ENCODE peak calls at places on chromosomes 7 and 10, in four cellular contexts. One of them, this sample, is unnamed.
A peak's percentile ranks its signal among the peaks of the same experiment; 100 is the strongest.

GRCh38 chr10:50516161-50516560 is 107.6 kb downstream of the SGMS1 start:
- DNase-seq in M059J: no peak
- DNase-seq in nucleus accumbens: no peak
- DNase-seq in NCI-H1105: no peak
- DNase-seq in this sample: no peak

GRCh38 chr7:22094413-22095304 is 149.0 kb upstream of the CDCA7L start:
- DNase-seq in M059J: peak; percentile 25
- DNase-seq in nucleus accumbens: no peak
- DNase-seq in NCI-H1105: no peak
- DNase-seq in this sample: peak; percentile 46

GRCh38 chr10:94065344-94065743 is 71.6 kb downstream of the PLCE1 start:
- DNase-seq in M059J: no peak
- DNase-seq in nucleus accumbens: no peak
- DNase-seq in NCI-H1105: peak; percentile 40
- DNase-seq in this sample: no peak

GRCh38 chr10:116097239-116097751 is 175.7 kb downstream of the GFRA1 start:
- DNase-seq in M059J: no peak
- DNase-seq in nucleus accumbens: peak; percentile 32
- DNase-seq in NCI-H1105: no peak
- DNase-seq in this sample: no peak

GRCh38 chr7:135160858-135161653 is 9.5 kb downstream of the CYREN start:
- DNase-seq in M059J: no peak
- DNase-seq in nucleus accumbens: no peak
- DNase-seq in NCI-H1105: no peak
- DNase-seq in this sample: no peak

GRCh38 chr10:29415876-29416275 is 127.0 kb downstream of the LYZL1 start:
- DNase-seq in M059J: no peak
- DNase-seq in nucleus accumbens: no peak
- DNase-seq in NCI-H1105: no peak
- DNase-seq in this sample: no peak

GRCh38 chr7:132653364-132653930 is 77.2 kb upstream of the PLXNA4 start:
- DNase-seq in M059J: no peak
- DNase-seq in nucleus accumbens: no peak
- DNase-seq in NCI-H1105: no peak
- DNase-seq in this sample: no peak

GRCh38 chr10:22894714-22895113 is 33.1 kb upstream of the ARMC3 start:
- DNase-seq in M059J: peak; percentile 22
- DNase-seq in nucleus accumbens: no peak
- DNase-seq in NCI-H1105: no peak
- DNase-seq in this sample: no peak

GRCh38 chr10:7551289-7551688 is 115.5 kb downstream of the ITIH5 start:
- DNase-seq in M059J: no peak
- DNase-seq in nucleus accumbens: no peak
- DNase-seq in NCI-H1105: no peak
- DNase-seq in this sample: no peak

GRCh38 chr10:11773777-11774441 is 31.7 kb downstream of the ECHDC3 start:
- DNase-seq in M059J: no peak
- DNase-seq in nucleus accumbens: no peak
- DNase-seq in NCI-H1105: no peak
- DNase-seq in this sample: no peak

GRCh38 chr7:31633894-31634494 is 53.0 kb upstream of the PPP1R17 start:
- DNase-seq in M059J: peak; percentile 67
- DNase-seq in nucleus accumbens: peak; percentile 40
- DNase-seq in NCI-H1105: peak; percentile 37
- DNase-seq in this sample: peak; percentile 60

GRCh38 chr10:104043854-104044253 is 41.8 kb downstream of the COL17A1 start:
- DNase-seq in M059J: no peak
- DNase-seq in nucleus accumbens: no peak
- DNase-seq in NCI-H1105: no peak
- DNase-seq in this sample: no peak

GRCh38 chr7:31074403-31074802 is 22.3 kb downstream of the ADCYAP1R1 start:
- DNase-seq in M059J: no peak
- DNase-seq in nucleus accumbens: no peak
- DNase-seq in NCI-H1105: no peak
- DNase-seq in this sample: no peak

GRCh38 chr7:5667391-5667790 is 114.1 kb downstream of the RNF216 start:
- DNase-seq in M059J: no peak
- DNase-seq in nucleus accumbens: no peak
- DNase-seq in NCI-H1105: no peak
- DNase-seq in this sample: no peak

GRCh38 chr7:73356176-73356575 is 28.2 kb downstream of the FKBP6 start:
- DNase-seq in M059J: no peak
- DNase-seq in nucleus accumbens: no peak
- DNase-seq in NCI-H1105: no peak
- DNase-seq in this sample: no peak

GRCh38 chr7:103929808-103930415 is 59.5 kb downstream of the RELN start:
- DNase-seq in M059J: peak; percentile 50
- DNase-seq in nucleus accumbens: no peak
- DNase-seq in NCI-H1105: no peak
- DNase-seq in this sample: no peak

GRCh38 chr10:102616071-102616770 is 28.1 kb upstream of the TRIM8 start:
- DNase-seq in M059J: no peak
- DNase-seq in nucleus accumbens: no peak
- DNase-seq in NCI-H1105: no peak
- DNase-seq in this sample: no peak

GRCh38 chr10:13803566-13804554 is 217.1 kb downstream of the PRPF18 start:
- DNase-seq in M059J: peak; percentile 81
- DNase-seq in nucleus accumbens: no peak
- DNase-seq in NCI-H1105: no peak
- DNase-seq in this sample: no peak

GRCh38 chr7:96093435-96093834 is 228.5 kb downstream of the SLC25A13 start:
- DNase-seq in M059J: peak; percentile 92
- DNase-seq in nucleus accumbens: no peak
- DNase-seq in NCI-H1105: no peak
- DNase-seq in this sample: no peak

GRCh38 chr10:88117869-88118632 is 254.6 kb downstream of the PTEN start:
- DNase-seq in M059J: peak; percentile 25
- DNase-seq in nucleus accumbens: no peak
- DNase-seq in NCI-H1105: no peak
- DNase-seq in this sample: peak; percentile 0

GRCh38 chr7:29457565-29457971 is 106.1 kb upstream of the PRR15 start:
- DNase-seq in M059J: peak; percentile 47
- DNase-seq in nucleus accumbens: peak; percentile 32
- DNase-seq in NCI-H1105: peak; percentile 72
- DNase-seq in this sample: no peak

GRCh38 chr10:24680647-24681475 is 42.8 kb downstream of the ARHGAP21 start:
- DNase-seq in M059J: peak; percentile 3
- DNase-seq in nucleus accumbens: no peak
- DNase-seq in NCI-H1105: no peak
- DNase-seq in this sample: no peak

GRCh38 chr10:28991738-28992270 is 297.1 kb upstream of the LYZL1 start:
- DNase-seq in M059J: peak; percentile 52
- DNase-seq in nucleus accumbens: no peak
- DNase-seq in NCI-H1105: no peak
- DNase-seq in this sample: peak; percentile 33

GRCh38 chr10:126663880-126664279 is 6.6 kb downstream of the C10orf90 start:
- DNase-seq in M059J: peak; percentile 90
- DNase-seq in nucleus accumbens: no peak
- DNase-seq in NCI-H1105: no peak
- DNase-seq in this sample: no peak

GRCh38 chr7:26038201-26038990 is 113.6 kb upstream of the NFE2L3 start:
- DNase-seq in M059J: no peak
- DNase-seq in nucleus accumbens: peak; percentile 9
- DNase-seq in NCI-H1105: no peak
- DNase-seq in this sample: no peak

GRCh38 chr7:119681336-119681735 is 591.6 kb upstream of the KCND2 start:
- DNase-seq in M059J: no peak
- DNase-seq in nucleus accumbens: no peak
- DNase-seq in NCI-H1105: no peak
- DNase-seq in this sample: no peak

GRCh38 chr7:136018104-136018503 is 40.9 kb upstream of the MTPN start:
- DNase-seq in M059J: peak; percentile 38
- DNase-seq in nucleus accumbens: no peak
- DNase-seq in NCI-H1105: no peak
- DNase-seq in this sample: no peak

GRCh38 chr7:99579956-99580777 is 17.9 kb upstream of the TMEM225B start:
- DNase-seq in M059J: peak; percentile 49
- DNase-seq in nucleus accumbens: peak; percentile 36
- DNase-seq in NCI-H1105: peak; percentile 56
- DNase-seq in this sample: peak; percentile 34

GRCh38 chr7:107961399-107961798 is 41.6 kb downstream of the LAMB1 start:
- DNase-seq in M059J: no peak
- DNase-seq in nucleus accumbens: no peak
- DNase-seq in NCI-H1105: peak; percentile 71
- DNase-seq in this sample: peak; percentile 73

GRCh38 chr7:147923841-147924240 is 666.7 kb upstream of the C7orf33 start:
- DNase-seq in M059J: no peak
- DNase-seq in nucleus accumbens: no peak
- DNase-seq in NCI-H1105: no peak
- DNase-seq in this sample: no peak

GRCh38 chr10:121930729-121931085 is 2.9 kb upstream of the ATE1 start:
- DNase-seq in M059J: no peak
- DNase-seq in nucleus accumbens: no peak
- DNase-seq in NCI-H1105: no peak
- DNase-seq in this sample: no peak

GRCh38 chr10:88129013-88129412 is 265.6 kb downstream of the PTEN start:
- DNase-seq in M059J: no peak
- DNase-seq in nucleus accumbens: no peak
- DNase-seq in NCI-H1105: no peak
- DNase-seq in this sample: no peak

GRCh38 chr7:114229251-114229650 is 185.4 kb upstream of the FOXP2 start:
- DNase-seq in M059J: no peak
- DNase-seq in nucleus accumbens: no peak
- DNase-seq in NCI-H1105: no peak
- DNase-seq in this sample: no peak

GRCh38 chr7:136966825-136967224 is 98.4 kb downstream of the CHRM2 start:
- DNase-seq in M059J: no peak
- DNase-seq in nucleus accumbens: no peak
- DNase-seq in NCI-H1105: no peak
- DNase-seq in this sample: no peak

GRCh38 chr7:79877874-79878465 is 256.7 kb upstream of the GNAI1 start:
- DNase-seq in M059J: no peak
- DNase-seq in nucleus accumbens: no peak
- DNase-seq in NCI-H1105: no peak
- DNase-seq in this sample: no peak